ENCODE peak calls at places on chromosomes 7 and 10, in eight cellular contexts. M, D, G, F, H, O, T and X are unnamed samples.

GRCh38 chr10:46298346-46299266 is 11.8 kb downstream of the ANTXRL start:
- DNase-seq in M (no peak), D (no peak), G (peak), F (no peak), H (no peak), O (no peak), T (no peak), X (no peak)

GRCh38 chr10:117165557-117166419 is 27.7 kb upstream of the VAX1 start:
- DNase-seq in M (no peak), D (peak), G (peak), F (peak), H (no peak), O (peak), T (peak), X (peak)

GRCh38 chr7:82410461-82410860 is 33.1 kb downstream of the CACNA2D1 start:
- DNase-seq in M (no peak), D (no peak), G (no peak), F (no peak), H (no peak), O (no peak), T (no peak), X (no peak)

GRCh38 chr10:49387029-49387428 is 8.9 kb downstream of the DRGX start:
- DNase-seq in M (no peak), D (no peak), G (no peak), F (no peak), H (no peak), O (no peak), T (peak), X (no peak)

GRCh38 chr10:88642254-88642653 is 22.0 kb upstream of the LIPF start:
- DNase-seq in M (no peak), D (no peak), G (no peak), F (no peak), H (no peak), O (no peak), T (peak), X (no peak)

GRCh38 chr7:44408596-44408995 is 81.9 kb downstream of the NUDCD3 start:
- DNase-seq in M (no peak), D (no peak), G (no peak), F (no peak), H (no peak), O (no peak), T (no peak), X (no peak)

GRCh38 chr10:26430641-26431163 is 7.4 kb upstream of the APBB1IP start:
- DNase-seq in M (no peak), D (no peak), G (peak), F (no peak), H (no peak), O (no peak), T (no peak), X (no peak)

GRCh38 chr7:23349484-23350157 is 50.5 kb downstream of the MALSU1 start:
- DNase-seq in M (no peak), D (no peak), G (no peak), F (no peak), H (no peak), O (no peak), T (peak), X (no peak)

GRCh38 chr10:101166430-101166829 is 35.3 kb downstream of the TLX1 start:
- DNase-seq in M (no peak), D (no peak), G (no peak), F (no peak), H (no peak), O (no peak), T (no peak), X (no peak)

GRCh38 chr10:128063736-128064614 is 62.2 kb downstream of the MKI67 start:
- DNase-seq in M (no peak), D (no peak), G (peak), F (no peak), H (no peak), O (no peak), T (no peak), X (no peak)

GRCh38 chr7:6139189-6139996 is 108.2 kb downstream of the ANKRD61 start:
- DNase-seq in M (no peak), D (no peak), G (peak), F (no peak), H (no peak), O (no peak), T (no peak), X (no peak)

GRCh38 chr10:14380746-14381145 is 50.0 kb upstream of the FRMD4A start:
- DNase-seq in M (no peak), D (no peak), G (no peak), F (no peak), H (no peak), O (no peak), T (no peak), X (no peak)

GRCh38 chr7:149799397-149800168 is 26.2 kb upstream of the ZNF467 start:
- DNase-seq in M (no peak), D (peak), G (peak), F (peak), H (peak), O (peak), T (no peak), X (peak)

GRCh38 chr10:4810093-4810492 is 15.9 kb upstream of the AKR1E2 start:
- DNase-seq in M (no peak), D (no peak), G (no peak), F (no peak), H (no peak), O (no peak), T (peak), X (no peak)

GRCh38 chr7:93858857-93859256 is 31.7 kb downstream of the TFPI2 start:
- DNase-seq in M (no peak), D (no peak), G (no peak), F (no peak), H (no peak), O (no peak), T (no peak), X (no peak)

GRCh38 chr10:128859738-128860386 is 607.2 kb upstream of the MGMT start:
- DNase-seq in M (no peak), D (peak), G (peak), F (peak), H (peak), O (no peak), T (no peak), X (peak)

GRCh38 chr10:119161680-119162079 is 3.8 kb downstream of the SFXN4 start:
- DNase-seq in M (no peak), D (peak), G (no peak), F (no peak), H (no peak), O (no peak), T (peak), X (peak)

GRCh38 chr7:91661727-91662126 is 218.8 kb downstream of the MTERF1 start:
- DNase-seq in M (no peak), D (no peak), G (no peak), F (no peak), H (no peak), O (no peak), T (no peak), X (no peak)

GRCh38 chr10:30784896-30785605 is 155.5 kb upstream of the LYZL2 start:
- DNase-seq in M (no peak), D (no peak), G (peak), F (peak), H (peak), O (peak), T (peak), X (peak)

GRCh38 chr10:102347236-102347828 is 48.2 kb upstream of the NFKB2 start:
- DNase-seq in M (peak), D (peak), G (peak), F (peak), H (peak), O (peak), T (peak), X (peak)

DNA sequence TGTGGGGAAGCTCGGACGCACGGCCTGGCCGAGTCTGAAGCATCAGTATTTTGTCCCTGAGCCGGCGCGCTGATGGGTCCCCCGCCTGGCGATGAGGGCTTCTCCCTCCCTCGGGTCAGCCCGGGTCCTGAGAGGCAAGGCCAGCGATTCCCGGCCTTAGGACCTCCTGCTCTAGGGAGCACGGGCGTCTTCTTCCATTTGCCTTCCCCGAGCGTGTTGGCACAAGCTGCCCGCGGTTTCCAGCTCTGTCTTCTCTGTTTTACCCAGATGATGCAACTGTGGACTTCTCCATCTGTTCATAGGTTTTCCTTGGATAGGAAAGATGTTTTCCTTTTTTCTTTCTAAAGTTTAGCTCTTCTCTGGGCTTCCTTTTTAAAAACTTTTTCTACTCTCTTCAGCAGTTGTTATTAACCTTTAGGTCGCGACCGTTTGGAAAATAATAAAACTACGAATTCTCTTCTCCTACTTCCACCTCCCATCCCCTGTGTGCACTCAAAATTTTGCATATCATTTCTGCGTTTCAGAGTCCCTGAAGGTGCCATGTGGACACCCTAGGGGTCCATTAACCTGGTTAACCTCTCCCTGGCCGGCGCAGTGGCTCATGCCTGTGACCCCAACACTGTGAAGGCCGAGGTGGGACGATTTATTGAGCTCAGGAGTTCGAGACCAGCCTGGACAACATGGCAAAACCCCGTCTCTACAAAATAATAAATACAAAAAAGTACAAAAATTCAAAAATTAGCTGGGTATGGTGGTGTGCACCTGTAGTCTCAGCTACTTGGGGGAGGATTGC is 1.4 kb upstream of the SLC25A28 start:
- DNase-seq in M (no peak), D (no peak), G (no peak), F (no peak), H (no peak), O (peak), T (no peak), X (peak)
- TF ChIP-seq POLR2A in M (peak), D (no peak), G (peak), F (peak), H (no peak), O (peak), T (no peak), X (peak)

DNA sequence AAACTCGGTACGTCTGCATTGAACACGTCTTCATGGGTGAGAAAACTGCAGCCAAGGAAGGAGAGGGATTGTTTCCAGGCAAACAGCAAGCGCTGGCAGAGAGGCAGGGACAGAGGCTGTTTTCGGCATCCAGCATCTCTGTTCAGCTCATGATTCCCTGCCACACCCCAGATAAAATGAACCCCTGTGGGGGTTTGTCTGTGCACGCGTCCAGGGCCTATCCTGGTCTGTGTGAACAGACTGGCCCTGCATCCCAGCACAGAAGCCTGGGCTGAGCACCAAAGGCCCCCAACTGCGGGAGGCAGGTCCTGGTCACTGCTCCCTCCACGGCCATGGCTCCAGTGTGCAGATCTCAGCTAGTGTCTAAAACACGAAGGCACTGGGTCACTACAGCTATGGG is 83.3 kb upstream of the FAM20C start:
- DNase-seq in M (no peak), D (no peak), G (no peak), F (no peak), H (no peak), O (no peak), T (no peak), X (no peak)
- TF ChIP-seq POLR2A in M (no peak), D (no peak), G (no peak), F (no peak), H (no peak), O (no peak), T (no peak), X (no peak)

GRCh38 chr7:131072505-131073091 is 255.1 kb upstream of the MKLN1 start:
- DNase-seq in M (no peak), D (peak), G (peak), F (no peak), H (no peak), O (peak), T (peak), X (no peak)

GRCh38 chr7:131068604-131069021 is 259.1 kb upstream of the MKLN1 start:
- DNase-seq in M (no peak), D (no peak), G (no peak), F (no peak), H (no peak), O (no peak), T (peak), X (no peak)

GRCh38 chr7:131071786-131072504 is 255.7 kb upstream of the MKLN1 start:
- DNase-seq in M (no peak), D (peak), G (peak), F (peak), H (peak), O (peak), T (peak), X (peak)

GRCh38 chr7:131066635-131067034 is 261.0 kb upstream of the MKLN1 start:
- DNase-seq in M (no peak), D (no peak), G (no peak), F (no peak), H (no peak), O (no peak), T (peak), X (no peak)

GRCh38 chr7:131067220-131067619 is 260.5 kb upstream of the MKLN1 start:
- DNase-seq in M (no peak), D (no peak), G (no peak), F (no peak), H (no peak), O (no peak), T (no peak), X (no peak)
- TF ChIP-seq POLR2A in M (no peak), D (no peak), G (no peak), F (no peak), H (no peak), O (no peak), T (no peak), X (no peak)

GRCh38 chr7:107948645-107949442 is 54.1 kb downstream of the LAMB1 start:
- DNase-seq in M (no peak), D (no peak), G (no peak), F (no peak), H (no peak), O (no peak), T (peak), X (no peak)
- TF ChIP-seq POLR2A in M (no peak), D (no peak), G (no peak), F (no peak), H (no peak), O (no peak), T (no peak), X (no peak)

GRCh38 chr7:36057375-36057774 is 95.7 kb upstream of the EEPD1 start:
- DNase-seq in M (no peak), D (no peak), G (no peak), F (no peak), H (no peak), O (no peak), T (no peak), X (no peak)

GRCh38 chr7:36055207-36055606 is 97.8 kb upstream of the EEPD1 start:
- DNase-seq in M (no peak), D (no peak), G (no peak), F (no peak), H (no peak), O (no peak), T (no peak), X (no peak)

GRCh38 chr7:36062159-36062815 is 90.8 kb upstream of the EEPD1 start:
- DNase-seq in M (no peak), D (no peak), G (no peak), F (no peak), H (no peak), O (no peak), T (no peak), X (no peak)

GRCh38 chr7:36054642-36055041 is 98.4 kb upstream of the EEPD1 start:
- DNase-seq in M (no peak), D (no peak), G (no peak), F (no peak), H (no peak), O (no peak), T (no peak), X (no peak)

GRCh38 chr7:36058020-36058592 is 94.9 kb upstream of the EEPD1 start:
- DNase-seq in M (no peak), D (no peak), G (no peak), F (no peak), H (no peak), O (no peak), T (no peak), X (no peak)
- TF ChIP-seq POLR2A in M (no peak), D (no peak), G (no peak), F (no peak), H (no peak), O (no peak), T (no peak), X (no peak)

GRCh38 chr7:36082216-36082615 is 70.8 kb upstream of the EEPD1 start:
- DNase-seq in M (no peak), D (no peak), G (no peak), F (no peak), H (no peak), O (no peak), T (no peak), X (no peak)

GRCh38 chr7:36085096-36085495 is 68.0 kb upstream of the EEPD1 start:
- DNase-seq in M (no peak), D (no peak), G (no peak), F (no peak), H (no peak), O (no peak), T (no peak), X (no peak)

GRCh38 chr7:36084485-36085091 is 68.5 kb upstream of the EEPD1 start:
- DNase-seq in M (no peak), D (peak), G (peak), F (peak), H (peak), O (peak), T (peak), X (no peak)

GRCh38 chr7:36082910-36083309 is 70.1 kb upstream of the EEPD1 start:
- DNase-seq in M (no peak), D (peak), G (peak), F (no peak), H (no peak), O (no peak), T (no peak), X (peak)

DNA sequence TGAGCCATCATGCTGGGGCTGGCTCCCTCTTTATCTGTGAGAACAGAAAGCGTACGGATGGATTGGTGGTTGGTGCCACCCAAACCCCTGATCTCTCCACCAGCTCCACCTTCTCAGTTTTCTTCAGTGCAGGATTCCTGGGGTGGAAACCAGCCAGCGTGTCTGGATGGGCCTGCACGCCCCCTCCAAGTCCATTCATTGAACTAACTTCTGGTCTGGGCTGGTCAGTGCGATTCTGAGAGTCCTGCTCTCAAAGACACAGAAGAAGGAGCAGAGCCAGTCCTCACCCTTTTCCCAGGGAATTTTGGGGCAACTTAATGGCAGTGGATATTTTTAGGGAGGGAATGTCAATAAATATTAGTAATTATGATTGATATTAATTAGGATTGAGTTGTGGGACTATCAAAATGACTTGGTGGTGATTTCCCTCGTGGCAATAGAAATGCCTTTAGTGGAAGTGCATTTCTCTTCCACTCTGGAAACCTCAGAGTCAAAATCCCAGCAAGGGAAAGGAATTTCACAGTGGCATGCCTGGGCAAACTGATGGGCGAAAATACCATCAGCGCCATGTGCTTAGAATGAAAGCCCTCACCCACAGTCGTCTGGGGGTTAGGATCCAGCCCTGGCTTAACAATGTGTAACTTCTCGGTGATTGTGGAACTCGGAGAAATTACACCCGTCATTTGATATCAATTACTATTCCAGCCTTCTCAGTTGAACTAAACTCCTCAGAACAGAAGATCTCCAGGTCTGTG is 69.3 kb upstream of the EEPD1 start:
- DNase-seq in M (no peak), D (no peak), G (no peak), F (no peak), H (no peak), O (no peak), T (no peak), X (no peak)
- TF ChIP-seq POLR2A in M (no peak), D (no peak), G (no peak), F (no peak), H (no peak), O (no peak), T (no peak), X (no peak)